ENCODE peak calls at places on chromosome 18, in five cellular contexts. R, T, B, U and K are unnamed samples.

GRCh38 chr18:8794133-8794986 is 89.0 kb downstream of the MTCL1 start:
- DNase-seq in R (no peak), T (peak; percentile 34), B (no peak), U (no peak), K (no peak)

GRCh38 chr18:50973367-50974126 is 5.7 kb downstream of the ELAC1 start:
- DNase-seq in R (no peak), T (no peak), B (no peak), U (no peak), K (no peak)

GRCh38 chr18:59912007-59912550 is 12.3 kb downstream of the PMAIP1 start:
- DNase-seq in R (no peak), T (no peak), B (no peak), U (no peak), K (no peak)

GRCh38 chr18:28002841-28003240 is 174.1 kb downstream of the CDH2 start:
- DNase-seq in R (no peak), T (no peak), B (no peak), U (no peak), K (no peak)

GRCh38 chr18:47566809-47567208 is 315.3 kb upstream of the SKOR2 start:
- DNase-seq in R (no peak), T (no peak), B (no peak), U (no peak), K (no peak)

GRCh38 chr18:8139971-8140406 is 469.2 kb upstream of the RAB12 start:
- DNase-seq in R (no peak), T (no peak), B (no peak), U (no peak), K (no peak)

GRCh38 chr18:37612519-37612918 is 46.9 kb upstream of the CELF4 start:
- DNase-seq in R (no peak), T (no peak), B (no peak), U (no peak), K (no peak)

GRCh38 chr18:28834889-28835288 is 658.0 kb upstream of the CDH2 start:
- DNase-seq in R (no peak), T (no peak), B (no peak), U (no peak), K (no peak)

GRCh38 chr18:24016643-24017042 is 2.1 kb downstream of the TTC39C start:
- DNase-seq in R (peak; percentile 50), T (no peak), B (no peak), U (no peak), K (no peak)

GRCh38 chr18:66211693-66212195 is 392.1 kb downstream of the CDH19 start:
- DNase-seq in R (no peak), T (no peak), B (no peak), U (no peak), K (no peak)

GRCh38 chr18:36397033-36397432 is 99.5 kb downstream of the FHOD3 start:
- DNase-seq in R (no peak), T (no peak), B (no peak), U (no peak), K (no peak)

GRCh38 chr18:66707473-66707872 is 103.6 kb upstream of the CDH19 start:
- DNase-seq in R (no peak), T (no peak), B (no peak), U (no peak), K (no peak)

GRCh38 chr18:65753520-65753919 is 2.7 kb downstream of the CDH7 start:
- DNase-seq in R (peak; percentile 86), T (no peak), B (no peak), U (peak; percentile 62), K (peak; percentile 18)

GRCh38 chr18:49944681-49945080 is 131.3 kb upstream of the ACAA2 start:
- DNase-seq in R (peak; percentile 17), T (no peak), B (no peak), U (no peak), K (no peak)

GRCh38 chr18:72819050-72819449 is 48.7 kb downstream of the NETO1 start:
- DNase-seq in R (no peak), T (no peak), B (no peak), U (no peak), K (no peak)

GRCh38 chr18:32974421-32975165 is 201.8 kb upstream of the KLHL14 start:
- DNase-seq in R (peak; percentile 3), T (no peak), B (no peak), U (no peak), K (no peak)

GRCh38 chr18:23609390-23610008 is 23.2 kb upstream of the NPC1 start:
- DNase-seq in R (no peak), T (no peak), B (no peak), U (no peak), K (no peak)

GRCh38 chr18:42310956-42311355 is 355.9 kb downstream of the PIK3C3 start:
- DNase-seq in R (peak; percentile 7), T (no peak), B (no peak), U (no peak), K (no peak)

GRCh38 chr18:30081122-30081521 is 961.4 kb downstream of the DSC3 start:
- DNase-seq in R (no peak), T (no peak), B (no peak), U (no peak), K (no peak)

GRCh38 chr18:35749701-35750100 is 168.2 kb downstream of the GALNT1 start:
- DNase-seq in R (no peak), T (no peak), B (no peak), U (no peak), K (no peak)

GRCh38 chr18:36454848-36455458 is 157.4 kb downstream of the FHOD3 start:
- DNase-seq in R (no peak), T (no peak), B (no peak), U (no peak), K (no peak)

GRCh38 chr18:40485318-40485717 is 1469.7 kb upstream of the PIK3C3 start:
- DNase-seq in R (no peak), T (no peak), B (no peak), U (no peak), K (no peak)

GRCh38 chr18:78521136-78521535 is 458.5 kb upstream of the SALL3 start:
- DNase-seq in R (no peak), T (no peak), B (no peak), U (no peak), K (no peak)

GRCh38 chr18:45997689-45998088 is 30.6 kb upstream of the EPG5 start:
- DNase-seq in R (peak; percentile 17), T (no peak), B (no peak), U (no peak), K (peak; percentile 35)

GRCh38 chr18:79123948-79124347 is 54.8 kb downstream of the ATP9B start:
- DNase-seq in R (no peak), T (no peak), B (no peak), U (no peak), K (no peak)

GRCh38 chr18:55427951-55428350 is 160.0 kb downstream of the TCF4 start:
- DNase-seq in R (no peak), T (no peak), B (no peak), U (no peak), K (no peak)

GRCh38 chr18:2912357-2913299 is 65.8 kb downstream of the EMILIN2 start:
- DNase-seq in R (peak; percentile 23), T (no peak), B (peak; percentile 41), U (no peak), K (no peak)

GRCh38 chr18:73218293-73218692 is 350.5 kb upstream of the NETO1 start:
- DNase-seq in R (no peak), T (no peak), B (no peak), U (no peak), K (no peak)

GRCh38 chr18:32439241-32439640 is 31.4 kb downstream of the GAREM1 start:
- DNase-seq in R (no peak), T (no peak), B (no peak), U (no peak), K (no peak)

GRCh38 chr18:39604836-39605235 is 2039.2 kb upstream of the CELF4 start:
- DNase-seq in R (no peak), T (no peak), B (no peak), U (no peak), K (no peak)

GRCh38 chr18:36828630-36829361 is at the start of the genes KIAA1328 and TPGS2:
- DNase-seq in R (peak; percentile 88), T (peak; percentile 87), B (peak; percentile 83), U (peak; percentile 92), K (peak; percentile 84)

GRCh38 chr18:79531926-79532689 is 136.4 kb downstream of the NFATC1 start:
- DNase-seq in R (no peak), T (peak; percentile 5), B (no peak), U (no peak), K (no peak)

GRCh38 chr18:54149078-54149697 is 75.3 kb downstream of the MBD2 start:
- DNase-seq in R (peak; percentile 14), T (no peak), B (no peak), U (no peak), K (no peak)
- TF ChIP-seq POLR2AphosphoS5 in R (no peak), T (no peak), B (no peak), U (no peak), K (no peak)

DNA sequence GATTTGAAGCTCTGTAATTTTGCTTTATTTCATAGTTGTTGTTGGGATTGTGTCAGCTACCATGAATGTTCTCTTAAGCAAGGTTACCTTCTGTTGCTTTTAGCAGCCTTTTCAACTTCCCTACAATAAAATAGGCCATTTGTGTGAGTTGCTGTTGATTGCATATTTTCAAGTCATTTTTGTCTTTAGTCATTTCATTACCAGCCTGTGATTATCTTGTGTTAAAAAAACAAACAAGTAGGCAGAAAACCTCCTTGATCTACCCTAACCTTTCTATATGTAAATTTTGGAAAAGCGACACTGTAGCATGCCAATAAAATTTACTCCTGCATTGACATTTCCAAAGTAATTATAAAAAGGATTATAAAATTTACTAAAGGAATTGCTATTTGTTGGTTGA is 19.3 kb downstream of the GREB1L start:
- DNase-seq in R (no peak), T (no peak), B (no peak), U (no peak), K (no peak)
- TF ChIP-seq POLR2AphosphoS5 in R (no peak), T (no peak), B (no peak), U (no peak), K (no peak)

GRCh38 chr18:74356959-74357358 is 41.3 kb downstream of the C18orf63 start:
- DNase-seq in R (no peak), T (no peak), B (no peak), U (no peak), K (no peak)

GRCh38 chr18:74360852-74361640 is 45.4 kb downstream of the C18orf63 start:
- DNase-seq in R (peak; percentile 22), T (no peak), B (no peak), U (no peak), K (no peak)
- TF ChIP-seq POLR2AphosphoS5 in R (no peak), T (no peak), B (no peak), U (no peak), K (no peak)

GRCh38 chr18:44590976-44591375 is 89.7 kb upstream of the SETBP1 start:
- DNase-seq in R (no peak), T (no peak), B (no peak), U (no peak), K (no peak)

GRCh38 chr18:44589709-44590108 is 91.0 kb upstream of the SETBP1 start:
- DNase-seq in R (no peak), T (no peak), B (no peak), U (no peak), K (no peak)

GRCh38 chr18:44588466-44588865 is 92.2 kb upstream of the SETBP1 start:
- DNase-seq in R (no peak), T (no peak), B (no peak), U (no peak), K (no peak)

GRCh38 chr18:44594779-44595467 is 85.8 kb upstream of the SETBP1 start:
- DNase-seq in R (peak; percentile 41), T (no peak), B (no peak), U (no peak), K (no peak)

DNA sequence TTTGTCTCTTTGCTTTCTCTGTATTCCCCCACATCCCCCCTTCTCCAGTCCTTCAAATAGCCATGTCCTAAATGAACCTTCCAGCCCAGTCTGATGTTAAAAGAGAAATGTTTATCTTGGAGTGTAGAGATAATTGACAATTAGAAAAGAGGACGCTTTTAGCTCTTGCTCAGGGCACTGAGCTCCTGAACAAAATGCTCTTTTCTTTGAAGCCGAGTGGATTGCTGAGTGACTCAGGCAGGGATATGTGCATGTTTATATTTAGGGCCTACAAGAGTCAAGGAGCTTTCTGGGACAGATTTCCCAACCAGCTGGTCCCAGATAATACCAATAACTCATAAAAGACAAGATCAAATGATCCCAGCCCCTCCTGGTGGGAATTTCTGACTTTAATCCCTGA is 88.0 kb upstream of the SETBP1 start:
- DNase-seq in R (no peak), T (no peak), B (no peak), U (no peak), K (no peak)
- TF ChIP-seq POLR2AphosphoS5 in R (no peak), T (no peak), B (no peak), U (no peak), K (no peak)